ENCODE peak calls at places on chromosome 3, in seven cellular contexts. R, H, X, W, N, I and T are unnamed samples.

GRCh38 chr3:99013077-99013476 is 111.6 kb upstream of the DCBLD2 start:
- DNase-seq in R (no peak), H (no peak), X (no peak), W (no peak), N (no peak), I (no peak), T (no peak)

GRCh38 chr3:138426211-138426610 is 8.2 kb upstream of the ESYT3 start:
- DNase-seq in R (peak), H (no peak), X (no peak), W (no peak), N (no peak), I (no peak), T (no peak)

GRCh38 chr3:105033081-105033480 is 333.6 kb upstream of the ALCAM start:
- DNase-seq in R (no peak), H (no peak), X (no peak), W (no peak), N (no peak), I (no peak), T (no peak)

GRCh38 chr3:61250784-61251173 is 473 bp downstream of the FHIT start:
- DNase-seq in R (peak), H (peak), X (peak), W (peak), N (peak), I (peak), T (peak)

GRCh38 chr3:11764931-11765363 is 81.7 kb downstream of the TAMM41 start:
- DNase-seq in R (peak), H (no peak), X (no peak), W (no peak), N (no peak), I (no peak), T (no peak)

GRCh38 chr3:159609620-159610019 is 379.0 kb upstream of the IL12A start:
- DNase-seq in R (no peak), H (no peak), X (no peak), W (no peak), N (no peak), I (no peak), T (no peak)

GRCh38 chr3:15205934-15206661 is at the start of gene CAPN7:
- DNase-seq in R (peak), H (peak), X (peak), W (peak), N (peak), I (peak), T (peak)

GRCh38 chr3:43996379-43997301 is 245.0 kb upstream of the TOPAZ1 start:
- DNase-seq in R (no peak), H (peak), X (no peak), W (no peak), N (no peak), I (no peak), T (no peak)

GRCh38 chr3:147008458-147008857 is 397.9 kb downstream of the ZIC4 start:
- DNase-seq in R (no peak), H (no peak), X (no peak), W (no peak), N (no peak), I (no peak), T (no peak)

GRCh38 chr3:129735638-129736037 is 129.2 kb upstream of the PLXND1 start:
- DNase-seq in R (no peak), H (no peak), X (no peak), W (no peak), N (no peak), I (no peak), T (no peak)

GRCh38 chr3:59880717-59881116 is 830.9 kb upstream of the CFAP20DC start:
- DNase-seq in R (no peak), H (no peak), X (no peak), W (no peak), N (no peak), I (no peak), T (no peak)

GRCh38 chr3:71486831-71487230 is 96.7 kb downstream of the FOXP1 start:
- DNase-seq in R (no peak), H (no peak), X (no peak), W (no peak), N (no peak), I (no peak), T (no peak)

GRCh38 chr3:58604031-58604430 is 26.8 kb upstream of the FAM107A start:
- DNase-seq in R (no peak), H (no peak), X (no peak), W (no peak), N (no peak), I (no peak), T (no peak)

GRCh38 chr3:184336484-184337230 is 743 bp upstream of the FAM131A start:
- DNase-seq in R (no peak), H (peak), X (no peak), W (peak), N (peak), I (peak), T (peak)

GRCh38 chr3:123733341-123733740 is 148.5 kb upstream of the HACD2 start:
- DNase-seq in R (no peak), H (no peak), X (no peak), W (no peak), N (no peak), I (no peak), T (no peak)

GRCh38 chr3:37601832-37602231 is 259.8 kb upstream of the CTDSPL start:
- DNase-seq in R (no peak), H (no peak), X (no peak), W (no peak), N (no peak), I (no peak), T (no peak)

GRCh38 chr3:106534206-106534605 is 665.4 kb upstream of the CBLB start:
- DNase-seq in R (no peak), H (no peak), X (no peak), W (no peak), N (no peak), I (no peak), T (no peak)

GRCh38 chr3:30914696-30915095 is 20.2 kb upstream of the GADL1 start:
- DNase-seq in R (no peak), H (no peak), X (no peak), W (no peak), N (no peak), I (no peak), T (no peak)

GRCh38 chr3:197329382-197329781 is 31.0 kb upstream of the DLG1 start:
- DNase-seq in R (no peak), H (no peak), X (no peak), W (no peak), N (no peak), I (no peak), T (no peak)

GRCh38 chr3:154243353-154243752 is 80.9 kb downstream of the DHX36 start:
- DNase-seq in R (no peak), H (no peak), X (no peak), W (no peak), N (no peak), I (no peak), T (no peak)

GRCh38 chr3:13372656-13373055 is 47.5 kb downstream of the NUP210 start:
- DNase-seq in R (no peak), H (no peak), X (no peak), W (no peak), N (no peak), I (no peak), T (no peak)

GRCh38 chr3:23623841-23624240 is 181.9 kb upstream of the UBE2E1 start:
- DNase-seq in R (no peak), H (no peak), X (no peak), W (no peak), N (no peak), I (no peak), T (no peak)

GRCh38 chr3:193498195-193498594 is 56.5 kb downstream of the ATP13A4 start:
- DNase-seq in R (no peak), H (no peak), X (no peak), W (no peak), N (no peak), I (no peak), T (no peak)

GRCh38 chr3:11155341-11156025 is 1.2 kb downstream of the HRH1 start:
- DNase-seq in R (peak), H (peak), X (no peak), W (peak), N (peak), I (peak), T (peak)

GRCh38 chr3:35760147-35760546 is 120.8 kb downstream of the ARPP21 start:
- DNase-seq in R (no peak), H (no peak), X (no peak), W (no peak), N (no peak), I (no peak), T (no peak)

GRCh38 chr3:183300996-183301562 is 48.0 kb downstream of the B3GNT5 start:
- DNase-seq in R (no peak), H (no peak), X (no peak), W (no peak), N (no peak), I (no peak), T (peak)

GRCh38 chr3:32684029-32684799 is 774 bp upstream of the CNOT10 start:
- DNase-seq in R (no peak), H (no peak), X (no peak), W (no peak), N (no peak), I (no peak), T (no peak)

GRCh38 chr3:112289011-112289410 is 5.0 kb downstream of the SLC9C1 start:
- DNase-seq in R (no peak), H (no peak), X (no peak), W (no peak), N (no peak), I (no peak), T (no peak)
- TF ChIP-seq JUND in R (no peak), H (no peak), X (no peak), W (no peak), N (no peak), I (no peak), T (no peak)

GRCh38 chr3:45056608-45057301 is 30.7 kb downstream of the CLEC3B start:
- DNase-seq in R (no peak), H (no peak), X (no peak), W (no peak), N (no peak), I (no peak), T (no peak)
- TF ChIP-seq JUND in R (no peak), H (no peak), X (no peak), W (no peak), N (no peak), I (no peak), T (no peak)

DNA sequence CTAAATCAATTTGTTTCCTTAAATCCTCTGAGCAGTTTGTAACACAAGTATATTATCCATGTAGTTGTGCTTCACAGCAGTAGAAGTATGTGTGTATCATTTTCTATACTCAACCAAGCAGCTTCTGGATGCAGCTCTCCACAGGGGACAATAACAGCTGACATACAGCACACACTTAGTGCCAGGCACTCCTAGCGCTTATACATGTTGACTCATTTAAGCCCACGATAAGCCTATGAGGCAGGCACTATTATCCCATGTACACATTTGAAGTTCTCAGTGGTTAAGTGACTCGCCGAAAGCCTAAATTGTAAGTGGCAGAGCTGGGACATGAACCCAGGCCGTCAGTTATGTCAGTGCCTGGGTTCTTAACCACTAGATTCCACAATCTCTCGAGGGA is 20.3 kb upstream of the LPP start:
- DNase-seq in R (no peak), H (no peak), X (no peak), W (no peak), N (no peak), I (no peak), T (no peak)
- TF ChIP-seq JUND in R (no peak), H (no peak), X (no peak), W (no peak), N (no peak), I (no peak), T (no peak)

DNA sequence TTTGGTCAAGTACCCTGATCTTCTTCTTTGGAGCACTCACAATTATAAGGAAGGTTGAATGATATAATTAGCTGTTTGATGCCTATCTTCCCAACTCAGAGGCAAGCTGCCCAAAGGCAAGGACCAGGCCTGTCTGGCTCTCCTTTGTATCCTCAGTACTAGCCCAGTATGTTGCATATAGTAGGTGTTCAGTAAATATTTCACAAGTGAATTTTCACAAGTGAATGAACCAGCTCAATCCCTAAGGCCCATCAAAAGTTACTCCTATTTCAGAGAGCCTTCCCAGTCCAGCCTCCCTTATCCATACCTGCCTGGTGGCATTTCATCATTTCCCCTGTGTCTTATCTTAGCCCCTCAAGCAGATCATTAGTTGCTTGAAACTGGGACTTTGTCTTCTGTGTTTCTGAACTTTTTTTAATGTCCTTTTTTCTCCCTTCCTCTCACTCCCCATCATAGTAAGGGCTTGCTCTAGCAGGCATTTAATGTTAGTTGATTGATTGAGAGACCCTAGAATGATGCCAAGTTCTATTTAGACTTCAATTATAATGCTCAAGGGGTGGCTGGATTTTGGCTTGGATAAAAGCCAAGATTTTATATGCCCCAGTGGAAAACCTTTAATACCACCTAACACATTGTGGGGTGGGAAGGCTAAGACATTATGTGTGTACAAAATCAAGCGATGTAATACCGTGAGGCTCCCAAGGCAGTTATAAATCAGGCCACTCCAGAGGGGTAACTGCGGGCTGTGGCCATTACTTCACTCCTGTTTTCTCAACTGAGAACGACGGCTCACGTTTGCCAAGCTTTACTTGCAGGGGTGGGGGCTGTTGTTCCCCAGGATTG is 43.2 kb upstream of the BOC start:
- DNase-seq in R (no peak), H (no peak), X (no peak), W (no peak), N (no peak), I (no peak), T (no peak)
- TF ChIP-seq JUND in R (no peak), H (no peak), X (no peak), W (no peak), N (no peak), I (no peak), T (no peak)

DNA sequence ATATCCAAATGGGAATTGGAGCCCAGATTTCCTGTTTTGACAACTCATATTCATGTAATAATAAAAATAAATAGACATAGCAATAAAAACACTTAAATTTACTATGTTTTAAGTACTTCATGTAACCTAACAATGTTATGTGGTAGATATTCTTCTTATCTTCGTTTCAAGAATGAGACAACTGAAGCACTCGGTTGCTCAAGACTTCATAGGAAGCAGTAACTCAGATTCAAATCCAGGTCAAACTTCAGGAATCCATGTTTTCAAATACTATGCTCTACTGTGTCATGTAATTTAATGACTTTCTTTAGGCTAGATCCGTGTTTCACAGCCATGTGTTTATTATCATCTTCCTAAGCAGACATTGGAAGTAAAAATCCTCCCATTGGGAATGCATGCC is 492.2 kb downstream of the CNTN3 start:
- DNase-seq in R (no peak), H (no peak), X (no peak), W (no peak), N (no peak), I (no peak), T (no peak)
- TF ChIP-seq JUND in R (no peak), H (no peak), X (no peak), W (no peak), N (no peak), I (no peak), T (no peak)

GRCh38 chr3:151168269-151169094 is 34.5 kb downstream of the GPR171 start:
- DNase-seq in R (peak), H (peak), X (no peak), W (peak), N (peak), I (peak), T (peak)
- TF ChIP-seq JUND in R (no peak), H (no peak), X (no peak), W (no peak), N (no peak), I (no peak), T (no peak)

DNA sequence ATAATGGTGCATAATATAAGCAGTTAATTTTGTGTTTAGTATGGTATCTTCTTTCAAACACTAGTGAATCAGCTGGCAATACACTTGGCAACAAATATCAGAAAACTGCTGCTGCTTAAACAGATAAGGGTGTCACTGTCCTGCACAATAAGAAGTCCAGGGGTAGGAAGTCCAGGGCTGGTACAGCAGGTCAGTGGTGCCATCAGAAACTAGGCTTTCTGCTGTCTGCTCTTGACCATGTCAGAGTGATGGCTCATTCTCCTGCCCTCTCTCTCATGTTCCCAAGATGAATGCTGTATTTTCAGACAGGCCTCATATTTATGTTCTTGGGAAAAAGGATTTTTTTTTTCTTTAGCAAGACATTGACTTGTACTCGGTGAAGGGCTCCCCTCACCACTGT is 9.2 kb upstream of the GRK7 start:
- DNase-seq in R (no peak), H (no peak), X (no peak), W (no peak), N (no peak), I (no peak), T (no peak)
- TF ChIP-seq JUND in R (no peak), H (no peak), X (no peak), W (no peak), N (no peak), I (no peak), T (no peak)

GRCh38 chr3:55407426-55407820 is 79.7 kb downstream of the WNT5A start:
- DNase-seq in R (no peak), H (no peak), X (no peak), W (no peak), N (no peak), I (no peak), T (no peak)

GRCh38 chr3:55406666-55407425 is 80.3 kb downstream of the WNT5A start:
- DNase-seq in R (no peak), H (no peak), X (no peak), W (no peak), N (no peak), I (no peak), T (no peak)

GRCh38 chr3:55408193-55408826 is 78.8 kb downstream of the WNT5A start:
- DNase-seq in R (no peak), H (no peak), X (no peak), W (no peak), N (no peak), I (no peak), T (no peak)

GRCh38 chr3:55405436-55405835 is 81.7 kb downstream of the WNT5A start:
- DNase-seq in R (no peak), H (peak), X (no peak), W (peak), N (no peak), I (peak), T (no peak)

DNA sequence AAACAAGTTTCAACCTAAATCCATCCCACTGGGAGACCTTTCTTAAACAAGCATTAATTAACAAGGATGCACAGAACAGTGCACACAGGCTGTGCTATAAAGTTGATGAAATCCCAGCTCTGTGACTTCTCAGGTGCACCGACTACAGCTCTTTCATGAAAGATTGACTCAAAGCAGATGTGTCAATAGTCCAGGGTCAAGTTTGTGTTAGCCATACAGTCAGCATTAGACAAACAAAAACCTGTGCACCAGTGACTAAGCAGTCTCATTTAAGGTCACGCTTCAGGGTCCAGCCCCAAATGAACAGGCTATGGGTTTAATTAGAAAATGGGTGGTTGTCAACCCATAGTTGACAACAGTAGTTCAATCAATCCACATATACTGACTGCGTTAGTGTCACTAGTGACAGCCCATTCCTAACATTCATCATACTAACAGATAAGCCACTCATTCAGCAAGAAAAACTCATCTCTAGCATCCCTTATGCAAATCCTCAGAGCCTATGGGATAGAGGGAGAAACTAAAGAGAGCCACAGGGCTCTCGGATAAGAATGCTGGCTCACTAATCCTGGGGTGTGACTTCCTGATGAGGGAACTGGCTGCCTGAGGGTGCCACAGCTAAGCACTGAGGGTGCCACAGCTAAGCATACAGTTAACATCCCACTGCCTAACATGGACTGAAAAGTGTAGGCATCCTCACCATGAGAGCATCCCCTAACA is 84.1 kb downstream of the WNT5A start:
- DNase-seq in R (no peak), H (no peak), X (no peak), W (no peak), N (peak), I (no peak), T (peak)
- TF ChIP-seq JUND in R (no peak), H (no peak), X (no peak), W (no peak), N (peak), I (no peak), T (no peak)